ENCODE peak calls at places on chromosomes 3 and 15, in ten cellular contexts. U, P, T, N, S, E, B, R, D and X are unnamed samples.

GRCh38 chr15:67843571-67844387 is 3.9 kb upstream of the RNU6-1 start:
- DNase-seq in D (peak), E (no peak), B (no peak), R (no peak), U (no peak), P (no peak), N (no peak), T (no peak), S (no peak), X (peak)

GRCh38 chr15:77797270-77797669 is 164.6 kb upstream of the LINGO1 start:
- DNase-seq in T (no peak), R (no peak), N (no peak), B (no peak), P (no peak), E (no peak), S (no peak), U (no peak), D (no peak), X (no peak)

GRCh38 chr15:43232289-43232874 is 11.6 kb upstream of the EPB42 start:
- DNase-seq in U (no peak), B (no peak), D (no peak), N (no peak), T (no peak), R (no peak), E (no peak), S (no peak), P (no peak), X (no peak)

GRCh38 chr3:179716226-179716625 is 63.4 kb downstream of the USP13 start:
- DNase-seq in B (no peak), D (no peak), S (no peak), N (no peak), R (no peak), T (no peak), P (no peak), E (no peak), U (no peak), X (no peak)

GRCh38 chr3:42394579-42395288 is 15.7 kb downstream of the LYZL4 start:
- DNase-seq in D (no peak), E (no peak), R (no peak), S (no peak), T (no peak), P (no peak), N (no peak), U (no peak), B (no peak), X (no peak)

GRCh38 chr3:52346623-52347530 is 30.8 kb downstream of the DNAH1 start:
- DNase-seq in U (no peak), B (no peak), P (peak), R (no peak), E (no peak), S (no peak), N (no peak), D (no peak), T (no peak), X (no peak)

GRCh38 chr15:41483115-41483514 is 10.6 kb upstream of the ITPKA start:
- DNase-seq in D (no peak), P (no peak), E (no peak), S (no peak), T (no peak), B (no peak), N (peak), R (no peak), U (no peak), X (no peak)

GRCh38 chr3:36318584-36319200 is 61.6 kb upstream of the STAC start:
- DNase-seq in T (no peak), P (no peak), N (no peak), U (no peak), B (no peak), R (no peak), D (no peak), E (no peak), S (no peak), X (no peak)

GRCh38 chr3:9778518-9779129 is 8.9 kb upstream of the CAMK1 start:
- DNase-seq in N (no peak), U (no peak), T (no peak), S (peak), B (no peak), E (no peak), D (no peak), P (no peak), R (no peak), X (no peak)

GRCh38 chr3:138197058-138197457 is 10.0 kb downstream of the ARMC8 start:
- DNase-seq in B (no peak), T (no peak), R (no peak), E (no peak), U (no peak), D (peak), P (no peak), S (no peak), N (no peak), X (peak)

GRCh38 chr15:29864501-29864900 is 42.2 kb upstream of the TJP1 start:
- DNase-seq in T (no peak), P (no peak), B (no peak), E (no peak), R (no peak), N (no peak), D (no peak), U (no peak), S (no peak), X (no peak)

GRCh38 chr3:153096611-153097200 is 65.3 kb upstream of the RAP2B start:
- DNase-seq in S (no peak), R (peak), U (no peak), T (no peak), E (no peak), N (no peak), P (no peak), B (no peak), D (no peak), X (no peak)

GRCh38 chr3:63746211-63746610 is 72.9 kb upstream of the C3orf49 start:
- DNase-seq in P (no peak), R (no peak), U (no peak), B (no peak), T (no peak), S (no peak), N (no peak), D (no peak), E (no peak), X (no peak)

GRCh38 chr3:114706591-114707224 is 412.9 kb downstream of the TIGIT start:
- DNase-seq in R (peak), P (peak), E (no peak), D (peak), S (no peak), N (no peak), B (no peak), T (no peak), U (no peak), X (peak)

GRCh38 chr3:182139627-182140357 is 428.1 kb downstream of the SOX2 start:
- DNase-seq in N (no peak), R (no peak), T (no peak), B (no peak), D (peak), P (no peak), U (no peak), E (no peak), S (no peak), X (peak)

GRCh38 chr15:87032291-87032690 is 952.6 kb downstream of the AGBL1 start:
- DNase-seq in E (no peak), P (no peak), U (no peak), R (no peak), N (no peak), D (peak), B (no peak), S (no peak), T (no peak), X (peak)

GRCh38 chr15:92393287-92393993 is at the start of gene ST8SIA2:
- DNase-seq in U (peak), T (no peak), D (peak), E (no peak), R (no peak), B (peak), P (no peak), S (no peak), N (no peak), X (peak)

GRCh38 chr15:45457215-45457614 is 65.3 kb downstream of the SLC30A4 start:
- DNase-seq in E (no peak), B (no peak), R (no peak), N (no peak), U (no peak), D (peak), S (no peak), T (peak), P (no peak), X (no peak)

GRCh38 chr15:73756947-73757513 is 3.9 kb upstream of the INSYN1 start:
- DNase-seq in P (no peak), N (no peak), T (no peak), E (no peak), R (no peak), B (no peak), D (no peak), U (no peak), S (no peak), X (no peak)

GRCh38 chr15:41921167-41921566 is 27.3 kb upstream of the SPTBN5 start:
- DNase-seq in S (no peak), U (no peak), N (no peak), D (no peak), B (no peak), R (no peak), T (no peak), E (no peak), P (no peak), X (no peak)

GRCh38 chr15:71278989-71279756 is 163.9 kb downstream of the THSD4 start:
- DNase-seq in N (no peak), P (peak), E (no peak), D (no peak), R (peak), T (no peak), U (no peak), S (no peak), B (no peak), X (no peak)

GRCh38 chr3:148882288-148882687 is 17.2 kb downstream of the CPA3 start:
- DNase-seq in R (no peak), D (no peak), B (no peak), U (no peak), N (no peak), P (no peak), E (no peak), T (no peak), S (no peak), X (no peak)

GRCh38 chr15:34812369-34812768 is 17.0 kb upstream of the ACTC1 start:
- DNase-seq in T (no peak), E (no peak), U (no peak), R (no peak), D (no peak), S (no peak), P (peak), N (no peak), B (no peak), X (no peak)

GRCh38 chr3:61564405-61565059 is 3.2 kb downstream of the PTPRG start:
- DNase-seq in U (peak), R (no peak), P (peak), S (no peak), D (peak), B (peak), E (peak), N (no peak), T (no peak), X (peak)

GRCh38 chr3:188801393-188801792 is 370.4 kb upstream of the TPRG1 start:
- DNase-seq in N (no peak), P (no peak), E (no peak), D (no peak), B (no peak), R (no peak), S (no peak), U (no peak), T (no peak), X (no peak)

GRCh38 chr3:126570103-126570541 is 11.4 kb upstream of the C3orf22 start:
- DNase-seq in P (no peak), T (no peak), U (no peak), N (no peak), D (peak), R (no peak), S (no peak), B (no peak), E (no peak), X (no peak)

GRCh38 chr15:57611938-57612337 is 20.2 kb downstream of the MYZAP start:
- DNase-seq in D (peak), P (no peak), R (peak), S (no peak), N (no peak), T (no peak), E (no peak), B (no peak), U (no peak), X (no peak)

GRCh38 chr3:57985176-57985976 is 22.8 kb upstream of the FLNB start:
- DNase-seq in P (no peak), U (no peak), T (no peak), E (no peak), N (no peak), S (no peak), D (no peak), B (no peak), R (no peak), X (no peak)

GRCh38 chr3:108406661-108407206 is 103.7 kb downstream of the MYH15 start:
- DNase-seq in D (no peak), T (no peak), S (no peak), U (peak), P (peak), B (peak), R (peak), N (no peak), E (no peak), X (peak)

GRCh38 chr3:14345496-14346150 is 56.8 kb upstream of the SLC6A6 start:
- DNase-seq in D (no peak), R (peak), E (no peak), B (no peak), U (no peak), S (no peak), N (no peak), T (no peak), P (no peak), X (peak)

GRCh38 chr15:61449306-61449705 is 220.2 kb upstream of the RORA start:
- DNase-seq in B (no peak), T (no peak), N (no peak), E (no peak), D (no peak), R (no peak), U (no peak), P (no peak), S (no peak), X (peak)

GRCh38 chr15:45224596-45225217 is 27.3 kb upstream of the SLC28A2 start:
- DNase-seq in S (no peak), D (peak), R (no peak), U (no peak), B (no peak), N (no peak), T (no peak), E (no peak), P (no peak), X (no peak)

GRCh38 chr15:63122002-63122893 is 587 bp downstream of the LACTB start:
- DNase-seq in D (peak), U (peak), S (peak), N (peak), E (peak), R (peak), B (peak), P (no peak), T (peak), X (peak)